ENCODE peak calls at places on chromosomes 3 and 15, in seven cellular contexts. One of them, this sample, is unnamed.

GRCh38 chr3:182331356-182331755 is 461.9 kb upstream of the ATP11B start:
- DNase-seq in cardiac septum: no peak
- DNase-seq in neural progenitor cell: no peak
- DNase-seq in foreskin fibroblast: no peak
- DNase-seq in ELR: no peak
- DNase-seq in iPS-NIHi11: no peak
- DNase-seq in stimulated activated CD4-positive, alpha-beta T cell treated with anti-CD3 and anti-CD28 coated beads, Interleukin-12 subunit alpha, Interleukin-12 subunit beta, amount 100 ng/mL, for 4 hours: no peak
- DNase-seq in this sample: peak

GRCh38 chr15:31455499-31455898 is 128.9 kb downstream of the KLF13 start:
- DNase-seq in ELR: peak
- DNase-seq in cardiac septum: no peak
- DNase-seq in neural progenitor cell: no peak
- DNase-seq in foreskin fibroblast: no peak
- DNase-seq in stimulated activated CD4-positive, alpha-beta T cell treated with anti-CD3 and anti-CD28 coated beads, Interleukin-12 subunit alpha, Interleukin-12 subunit beta, amount 100 ng/mL, for 4 hours: no peak
- DNase-seq in iPS-NIHi11: no peak
- DNase-seq in this sample: no peak

GRCh38 chr15:82709081-82709420 is 624 bp downstream of the AP3B2 start:
- DNase-seq in cardiac septum: no peak
- DNase-seq in iPS-NIHi11: no peak
- DNase-seq in ELR: peak
- DNase-seq in neural progenitor cell: no peak
- DNase-seq in foreskin fibroblast: no peak
- DNase-seq in stimulated activated CD4-positive, alpha-beta T cell treated with anti-CD3 and anti-CD28 coated beads, Interleukin-12 subunit alpha, Interleukin-12 subunit beta, amount 100 ng/mL, for 4 hours: no peak
- DNase-seq in this sample: no peak

GRCh38 chr3:20041197-20041780 is 1.0 kb downstream of the KAT2B start:
- DNase-seq in ELR: peak
- DNase-seq in cardiac septum: peak
- DNase-seq in iPS-NIHi11: peak
- DNase-seq in neural progenitor cell: peak
- DNase-seq in stimulated activated CD4-positive, alpha-beta T cell treated with anti-CD3 and anti-CD28 coated beads, Interleukin-12 subunit alpha, Interleukin-12 subunit beta, amount 100 ng/mL, for 4 hours: peak
- DNase-seq in foreskin fibroblast: peak
- DNase-seq in this sample: peak

GRCh38 chr3:134796313-134797079 is 1.4 kb downstream of the EPHB1 start:
- DNase-seq in foreskin fibroblast: no peak
- DNase-seq in neural progenitor cell: peak
- DNase-seq in cardiac septum: no peak
- DNase-seq in iPS-NIHi11: peak
- DNase-seq in stimulated activated CD4-positive, alpha-beta T cell treated with anti-CD3 and anti-CD28 coated beads, Interleukin-12 subunit alpha, Interleukin-12 subunit beta, amount 100 ng/mL, for 4 hours: no peak
- DNase-seq in ELR: peak
- DNase-seq in this sample: peak

GRCh38 chr3:13532661-13533060 is 16.3 kb upstream of the FBLN2 start:
- DNase-seq in cardiac septum: no peak
- DNase-seq in stimulated activated CD4-positive, alpha-beta T cell treated with anti-CD3 and anti-CD28 coated beads, Interleukin-12 subunit alpha, Interleukin-12 subunit beta, amount 100 ng/mL, for 4 hours: no peak
- DNase-seq in foreskin fibroblast: no peak
- DNase-seq in neural progenitor cell: no peak
- DNase-seq in ELR: no peak
- DNase-seq in iPS-NIHi11: no peak
- DNase-seq in this sample: no peak

GRCh38 chr15:91426412-91426811 is 326.4 kb downstream of the SV2B start:
- DNase-seq in neural progenitor cell: no peak
- DNase-seq in foreskin fibroblast: no peak
- DNase-seq in iPS-NIHi11: no peak
- DNase-seq in ELR: no peak
- DNase-seq in stimulated activated CD4-positive, alpha-beta T cell treated with anti-CD3 and anti-CD28 coated beads, Interleukin-12 subunit alpha, Interleukin-12 subunit beta, amount 100 ng/mL, for 4 hours: no peak
- DNase-seq in cardiac septum: no peak
- DNase-seq in this sample: no peak

GRCh38 chr3:55013145-55013544 is 85.3 kb upstream of the LRTM1 start:
- DNase-seq in cardiac septum: no peak
- DNase-seq in ELR: peak
- DNase-seq in foreskin fibroblast: no peak
- DNase-seq in stimulated activated CD4-positive, alpha-beta T cell treated with anti-CD3 and anti-CD28 coated beads, Interleukin-12 subunit alpha, Interleukin-12 subunit beta, amount 100 ng/mL, for 4 hours: no peak
- DNase-seq in iPS-NIHi11: no peak
- DNase-seq in neural progenitor cell: peak
- DNase-seq in this sample: peak

GRCh38 chr15:101112336-101113113 is 139.3 kb downstream of the CHSY1 start:
- DNase-seq in iPS-NIHi11: no peak
- DNase-seq in cardiac septum: no peak
- DNase-seq in foreskin fibroblast: no peak
- DNase-seq in stimulated activated CD4-positive, alpha-beta T cell treated with anti-CD3 and anti-CD28 coated beads, Interleukin-12 subunit alpha, Interleukin-12 subunit beta, amount 100 ng/mL, for 4 hours: no peak
- DNase-seq in ELR: no peak
- DNase-seq in neural progenitor cell: no peak
- DNase-seq in this sample: no peak

GRCh38 chr15:65576669-65577068 is 34.3 kb downstream of the INTS14 start:
- DNase-seq in cardiac septum: no peak
- DNase-seq in iPS-NIHi11: no peak
- DNase-seq in neural progenitor cell: no peak
- DNase-seq in stimulated activated CD4-positive, alpha-beta T cell treated with anti-CD3 and anti-CD28 coated beads, Interleukin-12 subunit alpha, Interleukin-12 subunit beta, amount 100 ng/mL, for 4 hours: no peak
- DNase-seq in foreskin fibroblast: peak
- DNase-seq in ELR: peak
- DNase-seq in this sample: peak

GRCh38 chr3:45583021-45583851 is 11.3 kb upstream of the LIMD1 start:
- DNase-seq in foreskin fibroblast: no peak
- DNase-seq in neural progenitor cell: no peak
- DNase-seq in stimulated activated CD4-positive, alpha-beta T cell treated with anti-CD3 and anti-CD28 coated beads, Interleukin-12 subunit alpha, Interleukin-12 subunit beta, amount 100 ng/mL, for 4 hours: no peak
- DNase-seq in ELR: no peak
- DNase-seq in iPS-NIHi11: no peak
- DNase-seq in cardiac septum: peak
- DNase-seq in this sample: peak

GRCh38 chr15:59741274-59741906 is 52.3 kb upstream of the BNIP2 start:
- DNase-seq in ELR: peak
- DNase-seq in foreskin fibroblast: peak
- DNase-seq in cardiac septum: no peak
- DNase-seq in stimulated activated CD4-positive, alpha-beta T cell treated with anti-CD3 and anti-CD28 coated beads, Interleukin-12 subunit alpha, Interleukin-12 subunit beta, amount 100 ng/mL, for 4 hours: no peak
- DNase-seq in iPS-NIHi11: peak
- DNase-seq in neural progenitor cell: peak
- DNase-seq in this sample: peak

GRCh38 chr3:124496066-124496465 is 234.2 kb upstream of the UMPS start:
- DNase-seq in neural progenitor cell: no peak
- DNase-seq in foreskin fibroblast: no peak
- DNase-seq in iPS-NIHi11: no peak
- DNase-seq in stimulated activated CD4-positive, alpha-beta T cell treated with anti-CD3 and anti-CD28 coated beads, Interleukin-12 subunit alpha, Interleukin-12 subunit beta, amount 100 ng/mL, for 4 hours: no peak
- DNase-seq in ELR: no peak
- DNase-seq in cardiac septum: no peak
- DNase-seq in this sample: no peak